ENCODE peak calls at places on chromosomes 5 and 9, in six cellular contexts. One of them, this sample, is unnamed.

GRCh38 chr9:136695435-136695895 is 8.2 kb upstream of the AGPAT2 start:
- DNase-seq in fibroblast of pulmonary artery: no peak
- DNase-seq in GM13977: no peak
- DNase-seq in neural crest cell: no peak
- DNase-seq in MCF 10A: peak
- DNase-seq in upper lobe of right lung: peak
- DNase-seq in this sample: no peak

GRCh38 chr5:82821978-82822927 is 254.9 kb downstream of the TMEM167A start:
- DNase-seq in upper lobe of right lung: no peak
- DNase-seq in fibroblast of pulmonary artery: peak
- DNase-seq in neural crest cell: no peak
- DNase-seq in MCF 10A: no peak
- DNase-seq in GM13977: no peak
- DNase-seq in this sample: no peak

GRCh38 chr5:157994906-157995519 is 136.1 kb upstream of the CLINT1 start:
- DNase-seq in fibroblast of pulmonary artery: peak
- DNase-seq in GM13977: peak
- DNase-seq in MCF 10A: peak
- DNase-seq in neural crest cell: peak
- DNase-seq in upper lobe of right lung: peak
- DNase-seq in this sample: peak

GRCh38 chr9:84258371-84258770 is 82.2 kb downstream of the SLC28A3 start:
- DNase-seq in upper lobe of right lung: no peak
- DNase-seq in MCF 10A: no peak
- DNase-seq in GM13977: no peak
- DNase-seq in fibroblast of pulmonary artery: no peak
- DNase-seq in neural crest cell: no peak
- DNase-seq in this sample: no peak

GRCh38 chr9:92543972-92544371 is 8.2 kb upstream of the ECM2 start:
- DNase-seq in upper lobe of right lung: no peak
- DNase-seq in fibroblast of pulmonary artery: no peak
- DNase-seq in neural crest cell: no peak
- DNase-seq in GM13977: no peak
- DNase-seq in MCF 10A: no peak
- DNase-seq in this sample: no peak

GRCh38 chr5:53430618-53431252 is 49.7 kb upstream of the FST start:
- DNase-seq in upper lobe of right lung: no peak
- DNase-seq in fibroblast of pulmonary artery: peak
- DNase-seq in neural crest cell: no peak
- DNase-seq in GM13977: no peak
- DNase-seq in MCF 10A: peak
- DNase-seq in this sample: no peak

GRCh38 chr9:129665814-129666511 is 516 bp downstream of the PRRX2 start:
- DNase-seq in GM13977: no peak
- DNase-seq in fibroblast of pulmonary artery: no peak
- DNase-seq in neural crest cell: no peak
- DNase-seq in upper lobe of right lung: no peak
- DNase-seq in MCF 10A: no peak
- DNase-seq in this sample: peak

GRCh38 chr9:2469681-2470141 is 151.9 kb upstream of the VLDLR start:
- DNase-seq in neural crest cell: peak
- DNase-seq in fibroblast of pulmonary artery: peak
- DNase-seq in MCF 10A: peak
- DNase-seq in GM13977: no peak
- DNase-seq in upper lobe of right lung: no peak
- DNase-seq in this sample: peak

GRCh38 chr5:130126748-130127147 is 222.5 kb downstream of the CHSY3 start:
- DNase-seq in fibroblast of pulmonary artery: no peak
- DNase-seq in MCF 10A: no peak
- DNase-seq in GM13977: no peak
- DNase-seq in neural crest cell: no peak
- DNase-seq in upper lobe of right lung: no peak
- DNase-seq in this sample: no peak

GRCh38 chr9:91589101-91589553 is 165.5 kb upstream of the NFIL3 start:
- DNase-seq in MCF 10A: peak
- DNase-seq in upper lobe of right lung: no peak
- DNase-seq in fibroblast of pulmonary artery: peak
- DNase-seq in neural crest cell: no peak
- DNase-seq in GM13977: peak
- DNase-seq in this sample: no peak

GRCh38 chr5:143030349-143030748 is 260.2 kb downstream of the ARHGAP26 start:
- DNase-seq in fibroblast of pulmonary artery: no peak
- DNase-seq in upper lobe of right lung: no peak
- DNase-seq in neural crest cell: no peak
- DNase-seq in MCF 10A: no peak
- DNase-seq in GM13977: no peak
- DNase-seq in this sample: peak

GRCh38 chr9:138010861-138011260 is 133.3 kb downstream of the CACNA1B start:
- DNase-seq in upper lobe of right lung: peak
- DNase-seq in neural crest cell: no peak
- DNase-seq in fibroblast of pulmonary artery: no peak
- DNase-seq in GM13977: peak
- DNase-seq in MCF 10A: no peak
- DNase-seq in this sample: no peak

GRCh38 chr9:114034663-114035062 is 43.4 kb downstream of the AMBP start:
- DNase-seq in MCF 10A: no peak
- DNase-seq in upper lobe of right lung: no peak
- DNase-seq in GM13977: no peak
- DNase-seq in fibroblast of pulmonary artery: no peak
- DNase-seq in neural crest cell: no peak
- DNase-seq in this sample: no peak

GRCh38 chr5:143921525-143922311 is 109.8 kb downstream of the HMHB1 start:
- DNase-seq in upper lobe of right lung: no peak
- DNase-seq in MCF 10A: peak
- DNase-seq in GM13977: no peak
- DNase-seq in fibroblast of pulmonary artery: peak
- DNase-seq in neural crest cell: no peak
- DNase-seq in this sample: no peak

GRCh38 chr5:72383280-72384205 is 63.4 kb downstream of the PTCD2 start:
- DNase-seq in fibroblast of pulmonary artery: no peak
- DNase-seq in MCF 10A: peak
- DNase-seq in GM13977: no peak
- DNase-seq in upper lobe of right lung: no peak
- DNase-seq in neural crest cell: no peak
- DNase-seq in this sample: no peak

GRCh38 chr5:179858241-179858585 is 404 bp downstream of the MRNIP start:
- DNase-seq in upper lobe of right lung: peak
- DNase-seq in fibroblast of pulmonary artery: peak
- DNase-seq in MCF 10A: peak
- DNase-seq in neural crest cell: no peak
- DNase-seq in GM13977: no peak
- DNase-seq in this sample: peak

GRCh38 chr5:171270136-171270535 is 38.9 kb upstream of the TLX3 start:
- DNase-seq in MCF 10A: no peak
- DNase-seq in neural crest cell: no peak
- DNase-seq in fibroblast of pulmonary artery: no peak
- DNase-seq in upper lobe of right lung: no peak
- DNase-seq in GM13977: no peak
- DNase-seq in this sample: no peak

GRCh38 chr5:171269717-171270116 is 39.3 kb upstream of the TLX3 start:
- DNase-seq in MCF 10A: peak
- DNase-seq in fibroblast of pulmonary artery: peak
- DNase-seq in GM13977: no peak
- DNase-seq in upper lobe of right lung: no peak
- DNase-seq in neural crest cell: no peak
- DNase-seq in this sample: no peak

GRCh38 chr5:171271798-171272197 is 37.2 kb upstream of the TLX3 start:
- DNase-seq in upper lobe of right lung: no peak
- DNase-seq in neural crest cell: no peak
- DNase-seq in fibroblast of pulmonary artery: no peak
- DNase-seq in GM13977: no peak
- DNase-seq in MCF 10A: no peak
- DNase-seq in this sample: no peak

GRCh38 chr5:171275822-171276544 is 33.1 kb upstream of the TLX3 start:
- DNase-seq in GM13977: no peak
- DNase-seq in MCF 10A: no peak
- DNase-seq in fibroblast of pulmonary artery: no peak
- DNase-seq in upper lobe of right lung: no peak
- DNase-seq in neural crest cell: no peak
- DNase-seq in this sample: no peak

GRCh38 chr5:171272996-171273970 is 35.8 kb upstream of the TLX3 start:
- DNase-seq in MCF 10A: peak
- DNase-seq in upper lobe of right lung: no peak
- DNase-seq in GM13977: peak
- DNase-seq in fibroblast of pulmonary artery: peak
- DNase-seq in neural crest cell: no peak
- DNase-seq in this sample: peak
- TF ChIP-seq CTCF in MCF 10A: peak
- TF ChIP-seq CTCF in upper lobe of right lung: no peak
- TF ChIP-seq CTCF in GM13977: peak
- TF ChIP-seq CTCF in fibroblast of pulmonary artery: peak
- TF ChIP-seq CTCF in neural crest cell: peak
- TF ChIP-seq CTCF in this sample: no peak

GRCh38 chr5:160390787-160391696 is 8.8 kb downstream of the FAM200C start:
- DNase-seq in upper lobe of right lung: no peak
- DNase-seq in GM13977: peak
- DNase-seq in fibroblast of pulmonary artery: peak
- DNase-seq in neural crest cell: no peak
- DNase-seq in MCF 10A: peak
- DNase-seq in this sample: no peak
- TF ChIP-seq CTCF in upper lobe of right lung: peak
- TF ChIP-seq CTCF in GM13977: peak
- TF ChIP-seq CTCF in fibroblast of pulmonary artery: peak
- TF ChIP-seq CTCF in neural crest cell: peak
- TF ChIP-seq CTCF in MCF 10A: peak
- TF ChIP-seq CTCF in this sample: peak

GRCh38 chr9:73264636-73265035 is 113.0 kb downstream of the ANXA1 start:
- DNase-seq in GM13977: no peak
- DNase-seq in upper lobe of right lung: no peak
- DNase-seq in fibroblast of pulmonary artery: no peak
- DNase-seq in neural crest cell: no peak
- DNase-seq in MCF 10A: no peak
- DNase-seq in this sample: no peak

GRCh38 chr9:73265876-73266275 is 114.2 kb downstream of the ANXA1 start:
- DNase-seq in upper lobe of right lung: no peak
- DNase-seq in MCF 10A: no peak
- DNase-seq in neural crest cell: no peak
- DNase-seq in fibroblast of pulmonary artery: no peak
- DNase-seq in GM13977: no peak
- DNase-seq in this sample: no peak

GRCh38 chr9:73270967-73271722 is 119.5 kb downstream of the ANXA1 start:
- DNase-seq in neural crest cell: no peak
- DNase-seq in upper lobe of right lung: no peak
- DNase-seq in fibroblast of pulmonary artery: peak
- DNase-seq in MCF 10A: peak
- DNase-seq in GM13977: no peak
- DNase-seq in this sample: no peak

DNA sequence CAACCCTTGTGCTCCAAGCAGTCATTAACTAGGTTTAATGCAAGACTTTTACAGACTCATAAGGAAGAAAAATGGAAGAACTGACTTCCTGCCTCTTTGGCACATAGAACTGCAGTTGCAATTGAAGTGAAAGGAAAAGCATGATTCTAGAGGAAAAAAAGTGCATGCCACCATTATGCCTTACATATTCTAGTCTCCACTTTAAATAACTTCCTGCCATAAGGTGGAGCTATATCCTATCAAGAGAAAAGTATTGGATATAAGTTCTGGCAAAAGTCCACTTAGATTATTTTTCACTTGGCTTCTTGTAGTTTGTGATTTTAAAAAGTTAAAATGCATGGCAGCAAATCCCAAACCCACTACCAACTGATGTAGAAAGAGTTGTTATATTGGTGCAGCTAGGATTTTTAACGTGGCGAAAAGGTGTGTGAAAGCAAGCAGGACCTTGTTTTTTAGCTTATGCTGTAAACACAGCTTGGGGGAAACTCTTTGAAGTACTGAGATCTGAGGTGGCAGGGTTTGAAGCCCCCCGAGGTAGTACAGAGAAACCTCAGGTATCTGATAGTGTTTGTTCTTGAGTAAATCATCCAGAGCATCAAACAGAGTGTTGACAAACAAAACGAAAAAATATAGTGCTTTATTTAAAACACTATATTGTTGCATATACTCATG is 117.9 kb downstream of the ANXA1 start:
- DNase-seq in upper lobe of right lung: no peak
- DNase-seq in GM13977: no peak
- DNase-seq in MCF 10A: peak
- DNase-seq in fibroblast of pulmonary artery: peak
- DNase-seq in neural crest cell: no peak
- DNase-seq in this sample: no peak
- TF ChIP-seq CTCF in upper lobe of right lung: no peak
- TF ChIP-seq CTCF in GM13977: peak
- TF ChIP-seq CTCF in MCF 10A: peak
- TF ChIP-seq CTCF in fibroblast of pulmonary artery: peak
- TF ChIP-seq CTCF in neural crest cell: peak
- TF ChIP-seq CTCF in this sample: no peak

DNA sequence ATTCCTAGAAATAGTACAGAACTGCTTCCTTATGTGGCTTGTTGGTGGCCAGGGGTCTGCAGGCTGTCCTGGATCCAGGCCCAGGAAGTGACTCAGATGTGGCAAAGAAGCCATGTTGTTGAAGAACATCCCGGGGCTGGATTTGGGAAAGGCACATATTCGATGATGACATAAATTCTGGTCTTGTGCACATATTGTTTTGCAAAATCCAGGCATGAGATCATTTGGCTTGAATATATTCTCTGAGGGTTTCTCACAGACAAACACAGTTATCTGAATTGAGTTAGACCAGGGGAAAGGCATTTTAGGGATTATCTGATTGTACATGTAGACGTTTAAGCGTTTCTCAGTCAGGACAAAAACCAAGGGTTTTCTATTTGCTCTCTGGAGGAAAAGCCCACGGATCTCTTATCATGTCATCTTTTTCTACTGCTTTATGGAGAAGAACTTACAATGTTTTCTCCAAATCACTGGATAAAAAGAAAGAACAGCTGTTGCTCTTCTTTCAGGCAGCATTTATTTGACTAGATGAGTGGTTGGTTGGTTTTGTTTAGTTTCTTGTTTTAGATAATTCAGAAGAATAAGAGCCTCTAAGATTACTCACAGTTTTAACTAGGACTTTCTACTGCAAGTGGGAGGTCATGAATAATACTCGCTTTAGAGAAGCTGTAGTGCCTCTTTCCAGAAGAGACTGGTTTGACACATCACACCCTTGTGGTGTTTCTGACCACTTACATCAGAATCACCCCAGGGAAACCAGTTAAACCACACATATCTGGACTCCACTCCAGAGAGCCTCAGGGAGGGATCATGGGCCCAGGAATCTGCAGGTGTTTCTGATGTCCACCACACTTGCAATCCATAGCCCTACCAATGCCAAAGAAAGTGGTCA is 29.5 kb upstream of the LHFPL2 start:
- DNase-seq in fibroblast of pulmonary artery: peak
- DNase-seq in MCF 10A: peak
- DNase-seq in GM13977: peak
- DNase-seq in upper lobe of right lung: no peak
- DNase-seq in neural crest cell: no peak
- DNase-seq in this sample: no peak
- TF ChIP-seq CTCF in fibroblast of pulmonary artery: peak
- TF ChIP-seq CTCF in MCF 10A: no peak
- TF ChIP-seq CTCF in GM13977: no peak
- TF ChIP-seq CTCF in upper lobe of right lung: no peak
- TF ChIP-seq CTCF in neural crest cell: no peak
- TF ChIP-seq CTCF in this sample: no peak

This sample was measured in activated CD8-positive, alpha-beta T cell treated with anti-CD3 and anti-CD28 coated beads for 36 hours.